ENCODE peak calls at places on chromosomes 7 and 10, in nine cellular contexts. One of them, this sample, is unnamed.

GRCh38 chr10:104274762-104275721 is 6.1 kb downstream of the GSTO2 start:
- DNase-seq in tibial artery: no peak
- DNase-seq in Right ventricle myocardium inferior: peak; percentile 72
- DNase-seq in LNCaP clone FGC: no peak
- DNase-seq in brain microvascular endothelial cell: no peak
- DNase-seq in ecto neural progenitor cell: peak; percentile 77
- DNase-seq in body of pancreas: peak; percentile 59
- DNase-seq in right atrium auricular region: no peak
- DNase-seq in tibial nerve: no peak
- DNase-seq in this sample: no peak

GRCh38 chr7:35908305-35909223 is 107.7 kb downstream of the SEPTIN7 start:
- DNase-seq in tibial artery: no peak
- DNase-seq in Right ventricle myocardium inferior: no peak
- DNase-seq in LNCaP clone FGC: no peak
- DNase-seq in brain microvascular endothelial cell: no peak
- DNase-seq in ecto neural progenitor cell: no peak
- DNase-seq in body of pancreas: no peak
- DNase-seq in right atrium auricular region: no peak
- DNase-seq in tibial nerve: no peak
- DNase-seq in this sample: no peak

GRCh38 chr10:35424680-35425285 is 88.5 kb downstream of the CCNY start:
- DNase-seq in tibial artery: no peak
- DNase-seq in Right ventricle myocardium inferior: no peak
- DNase-seq in LNCaP clone FGC: peak; percentile 68
- DNase-seq in brain microvascular endothelial cell: no peak
- DNase-seq in ecto neural progenitor cell: no peak
- DNase-seq in body of pancreas: peak; percentile 53
- DNase-seq in right atrium auricular region: no peak
- DNase-seq in tibial nerve: no peak
- DNase-seq in this sample: no peak

GRCh38 chr10:61760943-61761824 is 98.5 kb downstream of the CABCOCO1 start:
- DNase-seq in tibial artery: no peak
- DNase-seq in Right ventricle myocardium inferior: no peak
- DNase-seq in LNCaP clone FGC: no peak
- DNase-seq in brain microvascular endothelial cell: peak; percentile 60
- DNase-seq in ecto neural progenitor cell: no peak
- DNase-seq in body of pancreas: no peak
- DNase-seq in right atrium auricular region: no peak
- DNase-seq in tibial nerve: no peak
- DNase-seq in this sample: peak; percentile 62

GRCh38 chr7:51278797-51279196 is 37.8 kb downstream of the COBL start:
- DNase-seq in tibial artery: no peak
- DNase-seq in Right ventricle myocardium inferior: no peak
- DNase-seq in LNCaP clone FGC: no peak
- DNase-seq in brain microvascular endothelial cell: no peak
- DNase-seq in ecto neural progenitor cell: no peak
- DNase-seq in body of pancreas: no peak
- DNase-seq in right atrium auricular region: no peak
- DNase-seq in tibial nerve: no peak
- DNase-seq in this sample: no peak

GRCh38 chr10:82091413-82091812 is 216.4 kb downstream of the NRG3 start:
- DNase-seq in tibial artery: no peak
- DNase-seq in Right ventricle myocardium inferior: no peak
- DNase-seq in LNCaP clone FGC: no peak
- DNase-seq in brain microvascular endothelial cell: no peak
- DNase-seq in ecto neural progenitor cell: no peak
- DNase-seq in body of pancreas: no peak
- DNase-seq in right atrium auricular region: no peak
- DNase-seq in tibial nerve: no peak
- DNase-seq in this sample: no peak

GRCh38 chr10:73836427-73836826 is 25.0 kb upstream of the NDST2 start:
- DNase-seq in tibial artery: no peak
- DNase-seq in Right ventricle myocardium inferior: no peak
- DNase-seq in LNCaP clone FGC: no peak
- DNase-seq in brain microvascular endothelial cell: no peak
- DNase-seq in ecto neural progenitor cell: no peak
- DNase-seq in body of pancreas: no peak
- DNase-seq in right atrium auricular region: no peak
- DNase-seq in tibial nerve: no peak
- DNase-seq in this sample: no peak

GRCh38 chr7:151632750-151633515 is 113.2 kb upstream of the RHEB start:
- DNase-seq in tibial artery: peak; percentile 76
- DNase-seq in Right ventricle myocardium inferior: peak; percentile 84
- DNase-seq in LNCaP clone FGC: no peak
- DNase-seq in brain microvascular endothelial cell: peak; percentile 52
- DNase-seq in ecto neural progenitor cell: peak; percentile 80
- DNase-seq in body of pancreas: peak; percentile 55
- DNase-seq in right atrium auricular region: peak; percentile 66
- DNase-seq in tibial nerve: peak; percentile 33
- DNase-seq in this sample: no peak

GRCh38 chr7:106063039-106063438 is 49.1 kb downstream of the SYPL1 start:
- DNase-seq in tibial artery: no peak
- DNase-seq in Right ventricle myocardium inferior: no peak
- DNase-seq in LNCaP clone FGC: no peak
- DNase-seq in brain microvascular endothelial cell: no peak
- DNase-seq in ecto neural progenitor cell: no peak
- DNase-seq in body of pancreas: no peak
- DNase-seq in right atrium auricular region: peak; percentile 18
- DNase-seq in tibial nerve: no peak
- DNase-seq in this sample: no peak

GRCh38 chr7:20144801-20145200 is 72.4 kb downstream of the MACC1 start:
- DNase-seq in tibial artery: no peak
- DNase-seq in Right ventricle myocardium inferior: no peak
- DNase-seq in LNCaP clone FGC: no peak
- DNase-seq in brain microvascular endothelial cell: no peak
- DNase-seq in ecto neural progenitor cell: no peak
- DNase-seq in body of pancreas: no peak
- DNase-seq in right atrium auricular region: no peak
- DNase-seq in tibial nerve: no peak
- DNase-seq in this sample: no peak

GRCh38 chr7:112080441-112080840 is 125.8 kb downstream of the DOCK4 start:
- DNase-seq in tibial artery: no peak
- DNase-seq in Right ventricle myocardium inferior: no peak
- DNase-seq in LNCaP clone FGC: no peak
- DNase-seq in brain microvascular endothelial cell: peak; percentile 92
- DNase-seq in ecto neural progenitor cell: no peak
- DNase-seq in body of pancreas: peak; percentile 61
- DNase-seq in right atrium auricular region: no peak
- DNase-seq in tibial nerve: peak; percentile 35
- DNase-seq in this sample: peak; percentile 85

GRCh38 chr7:76008156-76008687 is 13.8 kb upstream of the TMEM120A start:
- DNase-seq in tibial artery: no peak
- DNase-seq in Right ventricle myocardium inferior: no peak
- DNase-seq in LNCaP clone FGC: no peak
- DNase-seq in brain microvascular endothelial cell: no peak
- DNase-seq in ecto neural progenitor cell: no peak
- DNase-seq in body of pancreas: no peak
- DNase-seq in right atrium auricular region: no peak
- DNase-seq in tibial nerve: no peak
- DNase-seq in this sample: no peak

GRCh38 chr7:98294798-98295382 is 13.4 kb downstream of the BRI3 start:
- DNase-seq in tibial artery: no peak
- DNase-seq in Right ventricle myocardium inferior: no peak
- DNase-seq in LNCaP clone FGC: no peak
- DNase-seq in brain microvascular endothelial cell: peak; percentile 51
- DNase-seq in ecto neural progenitor cell: peak; percentile 84
- DNase-seq in body of pancreas: peak; percentile 80
- DNase-seq in right atrium auricular region: no peak
- DNase-seq in tibial nerve: no peak
- DNase-seq in this sample: no peak

GRCh38 chr10:11163990-11164805 is 146.5 kb downstream of the CELF2 start:
- DNase-seq in tibial artery: no peak
- DNase-seq in Right ventricle myocardium inferior: no peak
- DNase-seq in LNCaP clone FGC: no peak
- DNase-seq in brain microvascular endothelial cell: no peak
- DNase-seq in ecto neural progenitor cell: peak; percentile 63
- DNase-seq in body of pancreas: no peak
- DNase-seq in right atrium auricular region: no peak
- DNase-seq in tibial nerve: no peak
- DNase-seq in this sample: no peak

GRCh38 chr7:69635572-69636190 is 37.4 kb downstream of the AUTS2 start:
- DNase-seq in tibial artery: no peak
- DNase-seq in Right ventricle myocardium inferior: no peak
- DNase-seq in LNCaP clone FGC: no peak
- DNase-seq in brain microvascular endothelial cell: no peak
- DNase-seq in ecto neural progenitor cell: no peak
- DNase-seq in body of pancreas: no peak
- DNase-seq in right atrium auricular region: no peak
- DNase-seq in tibial nerve: no peak
- DNase-seq in this sample: no peak

GRCh38 chr7:6256709-6257535 is 15.5 kb downstream of the CYTH3 start:
- DNase-seq in tibial artery: peak; percentile 90
- DNase-seq in Right ventricle myocardium inferior: peak; percentile 84
- DNase-seq in LNCaP clone FGC: no peak
- DNase-seq in brain microvascular endothelial cell: peak; percentile 89
- DNase-seq in ecto neural progenitor cell: no peak
- DNase-seq in body of pancreas: peak; percentile 38
- DNase-seq in right atrium auricular region: peak; percentile 77
- DNase-seq in tibial nerve: peak; percentile 34
- DNase-seq in this sample: no peak

GRCh38 chr10:90960355-90960814 is 39.5 kb upstream of the ANKRD1 start:
- DNase-seq in tibial artery: no peak
- DNase-seq in Right ventricle myocardium inferior: no peak
- DNase-seq in LNCaP clone FGC: no peak
- DNase-seq in brain microvascular endothelial cell: peak; percentile 96
- DNase-seq in ecto neural progenitor cell: no peak
- DNase-seq in body of pancreas: no peak
- DNase-seq in right atrium auricular region: no peak
- DNase-seq in tibial nerve: no peak
- DNase-seq in this sample: peak; percentile 87

GRCh38 chr10:137606-138005 is 2.4 kb downstream of the ZMYND11 start:
- DNase-seq in tibial artery: no peak
- DNase-seq in Right ventricle myocardium inferior: no peak
- DNase-seq in LNCaP clone FGC: no peak
- DNase-seq in brain microvascular endothelial cell: no peak
- DNase-seq in ecto neural progenitor cell: no peak
- DNase-seq in body of pancreas: no peak
- DNase-seq in right atrium auricular region: no peak
- DNase-seq in tibial nerve: no peak
- DNase-seq in this sample: no peak

GRCh38 chr10:53162856-53163255 is 390.3 kb upstream of the MBL2 start:
- DNase-seq in tibial artery: no peak
- DNase-seq in Right ventricle myocardium inferior: no peak
- DNase-seq in LNCaP clone FGC: no peak
- DNase-seq in brain microvascular endothelial cell: no peak
- DNase-seq in ecto neural progenitor cell: no peak
- DNase-seq in body of pancreas: no peak
- DNase-seq in right atrium auricular region: no peak
- DNase-seq in tibial nerve: no peak
- DNase-seq in this sample: no peak

GRCh38 chr10:5606864-5607263 is 59.5 kb downstream of the ASB13 start:
- DNase-seq in tibial artery: no peak
- DNase-seq in Right ventricle myocardium inferior: no peak
- DNase-seq in LNCaP clone FGC: no peak
- DNase-seq in brain microvascular endothelial cell: no peak
- DNase-seq in ecto neural progenitor cell: no peak
- DNase-seq in body of pancreas: no peak
- DNase-seq in right atrium auricular region: no peak
- DNase-seq in tibial nerve: no peak
- DNase-seq in this sample: no peak

GRCh38 chr10:101564490-101564991 is 23.5 kb downstream of the POLL start:
- DNase-seq in tibial artery: peak; percentile 41
- DNase-seq in Right ventricle myocardium inferior: no peak
- DNase-seq in LNCaP clone FGC: no peak
- DNase-seq in brain microvascular endothelial cell: no peak
- DNase-seq in ecto neural progenitor cell: peak; percentile 38
- DNase-seq in body of pancreas: no peak
- DNase-seq in right atrium auricular region: no peak
- DNase-seq in tibial nerve: no peak
- DNase-seq in this sample: no peak

GRCh38 chr7:134014935-134015334 is 112.2 kb upstream of the LRGUK start:
- DNase-seq in tibial artery: no peak
- DNase-seq in Right ventricle myocardium inferior: no peak
- DNase-seq in LNCaP clone FGC: no peak
- DNase-seq in brain microvascular endothelial cell: no peak
- DNase-seq in ecto neural progenitor cell: no peak
- DNase-seq in body of pancreas: no peak
- DNase-seq in right atrium auricular region: no peak
- DNase-seq in tibial nerve: no peak
- DNase-seq in this sample: no peak

GRCh38 chr10:110279062-110279986 is 25.4 kb downstream of the SMNDC1 start:
- DNase-seq in tibial artery: no peak
- DNase-seq in Right ventricle myocardium inferior: no peak
- DNase-seq in LNCaP clone FGC: peak; percentile 47
- DNase-seq in brain microvascular endothelial cell: peak; percentile 60
- DNase-seq in ecto neural progenitor cell: no peak
- DNase-seq in body of pancreas: peak; percentile 78
- DNase-seq in right atrium auricular region: peak; percentile 75
- DNase-seq in tibial nerve: peak; percentile 80
- DNase-seq in this sample: peak; percentile 19

GRCh38 chr10:90787906-90788491 is 69.8 kb downstream of the HTR7 start:
- DNase-seq in tibial artery: no peak
- DNase-seq in Right ventricle myocardium inferior: no peak
- DNase-seq in LNCaP clone FGC: peak; percentile 8
- DNase-seq in brain microvascular endothelial cell: peak; percentile 37
- DNase-seq in ecto neural progenitor cell: no peak
- DNase-seq in body of pancreas: peak; percentile 38
- DNase-seq in right atrium auricular region: no peak
- DNase-seq in tibial nerve: peak; percentile 43
- DNase-seq in this sample: peak; percentile 11

GRCh38 chr7:136133491-136133990 is 156.4 kb upstream of the MTPN start:
- DNase-seq in tibial artery: no peak
- DNase-seq in Right ventricle myocardium inferior: no peak
- DNase-seq in LNCaP clone FGC: no peak
- DNase-seq in brain microvascular endothelial cell: peak; percentile 34
- DNase-seq in ecto neural progenitor cell: no peak
- DNase-seq in body of pancreas: no peak
- DNase-seq in right atrium auricular region: no peak
- DNase-seq in tibial nerve: no peak
- DNase-seq in this sample: peak; percentile 8

GRCh38 chr7:111813306-111813705 is 251.0 kb upstream of the IMMP2L start:
- DNase-seq in tibial artery: no peak
- DNase-seq in Right ventricle myocardium inferior: no peak
- DNase-seq in LNCaP clone FGC: no peak
- DNase-seq in brain microvascular endothelial cell: no peak
- DNase-seq in ecto neural progenitor cell: no peak
- DNase-seq in body of pancreas: no peak
- DNase-seq in right atrium auricular region: no peak
- DNase-seq in tibial nerve: no peak
- DNase-seq in this sample: no peak

GRCh38 chr7:987909-988308 is 4.9 kb downstream of the CYP2W1 start:
- DNase-seq in tibial artery: no peak
- DNase-seq in Right ventricle myocardium inferior: no peak
- DNase-seq in LNCaP clone FGC: no peak
- DNase-seq in brain microvascular endothelial cell: no peak
- DNase-seq in ecto neural progenitor cell: no peak
- DNase-seq in body of pancreas: no peak
- DNase-seq in right atrium auricular region: no peak
- DNase-seq in tibial nerve: no peak
- DNase-seq in this sample: no peak

GRCh38 chr7:44283381-44284211 is 41.8 kb downstream of the CAMK2B start:
- DNase-seq in tibial artery: peak; percentile 60
- DNase-seq in Right ventricle myocardium inferior: peak; percentile 71
- DNase-seq in LNCaP clone FGC: no peak
- DNase-seq in brain microvascular endothelial cell: no peak
- DNase-seq in ecto neural progenitor cell: peak; percentile 42
- DNase-seq in body of pancreas: no peak
- DNase-seq in right atrium auricular region: no peak
- DNase-seq in tibial nerve: no peak
- DNase-seq in this sample: no peak

GRCh38 chr10:34707656-34708055 is 107.4 kb downstream of the PARD3 start:
- DNase-seq in tibial artery: no peak
- DNase-seq in Right ventricle myocardium inferior: no peak
- DNase-seq in LNCaP clone FGC: no peak
- DNase-seq in brain microvascular endothelial cell: no peak
- DNase-seq in ecto neural progenitor cell: no peak
- DNase-seq in body of pancreas: no peak
- DNase-seq in right atrium auricular region: no peak
- DNase-seq in tibial nerve: no peak
- DNase-seq in this sample: no peak

GRCh38 chr7:75813781-75814236 is at the start of gene CCL24:
- DNase-seq in tibial artery: no peak
- DNase-seq in Right ventricle myocardium inferior: no peak
- DNase-seq in LNCaP clone FGC: no peak
- DNase-seq in brain microvascular endothelial cell: no peak
- DNase-seq in ecto neural progenitor cell: no peak
- DNase-seq in body of pancreas: peak; percentile 41
- DNase-seq in right atrium auricular region: no peak
- DNase-seq in tibial nerve: no peak
- DNase-seq in this sample: no peak

GRCh38 chr7:82247814-82248433 is 195.7 kb downstream of the CACNA2D1 start:
- DNase-seq in tibial artery: no peak
- DNase-seq in Right ventricle myocardium inferior: no peak
- DNase-seq in LNCaP clone FGC: no peak
- DNase-seq in brain microvascular endothelial cell: no peak
- DNase-seq in ecto neural progenitor cell: no peak
- DNase-seq in body of pancreas: no peak
- DNase-seq in right atrium auricular region: no peak
- DNase-seq in tibial nerve: no peak
- DNase-seq in this sample: no peak

This sample was measured in non-pigmented ciliary epithelial cell.